ENCODE peak calls at places on chromosomes 7 and 10, in eight cellular contexts. One of them, this sample, is unnamed.

GRCh38 chr7:86339051-86339450 is 304.7 kb upstream of the GRM3 start:
- DNase-seq in AG10803: no peak
- DNase-seq in lower lobe of right lung: no peak
- DNase-seq in keratinocyte: no peak
- DNase-seq in bronchial epithelial cell: no peak
- DNase-seq in choroid plexus epithelial cell: no peak
- DNase-seq in mucosa of descending colon: no peak
- DNase-seq in neural progenitor cell: peak
- DNase-seq in this sample: no peak

GRCh38 chr10:14838582-14839304 is 637 bp downstream of the HSPA14 start:
- DNase-seq in AG10803: peak
- DNase-seq in keratinocyte: no peak
- DNase-seq in choroid plexus epithelial cell: peak
- DNase-seq in neural progenitor cell: peak
- DNase-seq in lower lobe of right lung: no peak
- DNase-seq in mucosa of descending colon: peak
- DNase-seq in bronchial epithelial cell: peak
- DNase-seq in this sample: peak

GRCh38 chr7:43303740-43304241 is 191.3 kb downstream of the HECW1 start:
- DNase-seq in keratinocyte: no peak
- DNase-seq in lower lobe of right lung: no peak
- DNase-seq in neural progenitor cell: no peak
- DNase-seq in choroid plexus epithelial cell: peak
- DNase-seq in mucosa of descending colon: no peak
- DNase-seq in AG10803: no peak
- DNase-seq in bronchial epithelial cell: peak
- DNase-seq in this sample: peak

GRCh38 chr10:127117125-127117524 is 79.3 kb downstream of the INSYN2A start:
- DNase-seq in mucosa of descending colon: no peak
- DNase-seq in neural progenitor cell: peak
- DNase-seq in keratinocyte: peak
- DNase-seq in lower lobe of right lung: no peak
- DNase-seq in AG10803: peak
- DNase-seq in bronchial epithelial cell: peak
- DNase-seq in choroid plexus epithelial cell: peak
- DNase-seq in this sample: peak

GRCh38 chr7:49127359-49127848 is 203.1 kb downstream of the CDC14C start:
- DNase-seq in AG10803: no peak
- DNase-seq in choroid plexus epithelial cell: no peak
- DNase-seq in keratinocyte: no peak
- DNase-seq in bronchial epithelial cell: no peak
- DNase-seq in lower lobe of right lung: no peak
- DNase-seq in neural progenitor cell: no peak
- DNase-seq in mucosa of descending colon: no peak
- DNase-seq in this sample: peak

GRCh38 chr7:105591522-105591921 is 10.2 kb upstream of the EFCAB10 start:
- DNase-seq in neural progenitor cell: no peak
- DNase-seq in choroid plexus epithelial cell: no peak
- DNase-seq in AG10803: no peak
- DNase-seq in lower lobe of right lung: no peak
- DNase-seq in bronchial epithelial cell: no peak
- DNase-seq in keratinocyte: no peak
- DNase-seq in mucosa of descending colon: no peak
- DNase-seq in this sample: no peak

GRCh38 chr10:91287912-91288311 is 67.4 kb downstream of the PCGF5 start:
- DNase-seq in keratinocyte: no peak
- DNase-seq in mucosa of descending colon: no peak
- DNase-seq in bronchial epithelial cell: no peak
- DNase-seq in lower lobe of right lung: no peak
- DNase-seq in neural progenitor cell: no peak
- DNase-seq in choroid plexus epithelial cell: no peak
- DNase-seq in AG10803: no peak
- DNase-seq in this sample: no peak

GRCh38 chr7:33986951-33987948 is 81.9 kb downstream of the BMPER start:
- DNase-seq in choroid plexus epithelial cell: peak
- DNase-seq in neural progenitor cell: no peak
- DNase-seq in bronchial epithelial cell: peak
- DNase-seq in keratinocyte: peak
- DNase-seq in mucosa of descending colon: no peak
- DNase-seq in lower lobe of right lung: no peak
- DNase-seq in AG10803: peak
- DNase-seq in this sample: peak

GRCh38 chr10:68137174-68137573 is 27.9 kb downstream of the MYPN start:
- DNase-seq in choroid plexus epithelial cell: peak
- DNase-seq in lower lobe of right lung: no peak
- DNase-seq in mucosa of descending colon: no peak
- DNase-seq in AG10803: peak
- DNase-seq in bronchial epithelial cell: no peak
- DNase-seq in neural progenitor cell: no peak
- DNase-seq in keratinocyte: no peak
- DNase-seq in this sample: peak

GRCh38 chr10:99913831-99914235 is 95.9 kb downstream of the DNMBP start:
- DNase-seq in keratinocyte: no peak
- DNase-seq in mucosa of descending colon: peak
- DNase-seq in AG10803: no peak
- DNase-seq in choroid plexus epithelial cell: no peak
- DNase-seq in bronchial epithelial cell: no peak
- DNase-seq in lower lobe of right lung: no peak
- DNase-seq in neural progenitor cell: peak
- DNase-seq in this sample: no peak

GRCh38 chr7:43211276-43211675 is 98.8 kb downstream of the HECW1 start:
- DNase-seq in bronchial epithelial cell: peak
- DNase-seq in keratinocyte: no peak
- DNase-seq in lower lobe of right lung: no peak
- DNase-seq in mucosa of descending colon: no peak
- DNase-seq in choroid plexus epithelial cell: no peak
- DNase-seq in neural progenitor cell: peak
- DNase-seq in AG10803: no peak
- DNase-seq in this sample: no peak

GRCh38 chr7:45663167-45663921 is 89.2 kb downstream of the ADCY1 start:
- DNase-seq in keratinocyte: no peak
- DNase-seq in choroid plexus epithelial cell: peak
- DNase-seq in AG10803: peak
- DNase-seq in lower lobe of right lung: no peak
- DNase-seq in mucosa of descending colon: no peak
- DNase-seq in bronchial epithelial cell: no peak
- DNase-seq in neural progenitor cell: peak
- DNase-seq in this sample: peak

GRCh38 chr7:80918909-80919721 is at the start of gene SEMA3C:
- DNase-seq in keratinocyte: peak
- DNase-seq in neural progenitor cell: peak
- DNase-seq in AG10803: peak
- DNase-seq in lower lobe of right lung: peak
- DNase-seq in choroid plexus epithelial cell: peak
- DNase-seq in bronchial epithelial cell: peak
- DNase-seq in mucosa of descending colon: peak
- DNase-seq in this sample: peak

GRCh38 chr7:8290645-8291308 is 28.8 kb upstream of the ICA1 start:
- DNase-seq in lower lobe of right lung: no peak
- DNase-seq in mucosa of descending colon: no peak
- DNase-seq in AG10803: no peak
- DNase-seq in bronchial epithelial cell: peak
- DNase-seq in neural progenitor cell: no peak
- DNase-seq in choroid plexus epithelial cell: no peak
- DNase-seq in keratinocyte: no peak
- DNase-seq in this sample: no peak

GRCh38 chr10:69496352-69497234 is 45.3 kb downstream of the TSPAN15 start:
- DNase-seq in choroid plexus epithelial cell: no peak
- DNase-seq in AG10803: no peak
- DNase-seq in lower lobe of right lung: peak
- DNase-seq in keratinocyte: no peak
- DNase-seq in mucosa of descending colon: no peak
- DNase-seq in neural progenitor cell: no peak
- DNase-seq in bronchial epithelial cell: no peak
- DNase-seq in this sample: no peak

GRCh38 chr7:72453436-72453835 is 41.3 kb upstream of the CALN1 start:
- DNase-seq in bronchial epithelial cell: no peak
- DNase-seq in neural progenitor cell: no peak
- DNase-seq in choroid plexus epithelial cell: no peak
- DNase-seq in mucosa of descending colon: no peak
- DNase-seq in keratinocyte: no peak
- DNase-seq in lower lobe of right lung: no peak
- DNase-seq in AG10803: no peak
- DNase-seq in this sample: no peak

GRCh38 chr7:26101471-26102151 is 50.4 kb upstream of the NFE2L3 start:
- DNase-seq in bronchial epithelial cell: no peak
- DNase-seq in keratinocyte: no peak
- DNase-seq in choroid plexus epithelial cell: no peak
- DNase-seq in lower lobe of right lung: no peak
- DNase-seq in AG10803: no peak
- DNase-seq in neural progenitor cell: peak
- DNase-seq in mucosa of descending colon: peak
- DNase-seq in this sample: no peak
- H3K4me3 ChIP-seq in bronchial epithelial cell: no peak
- H3K4me3 ChIP-seq in keratinocyte: no peak
- H3K4me3 ChIP-seq in choroid plexus epithelial cell: peak
- H3K4me3 ChIP-seq in lower lobe of right lung: no peak
- H3K4me3 ChIP-seq in AG10803: no peak
- H3K4me3 ChIP-seq in neural progenitor cell: peak
- H3K4me3 ChIP-seq in mucosa of descending colon: no peak
- H3K4me3 ChIP-seq in this sample: no peak

DNA sequence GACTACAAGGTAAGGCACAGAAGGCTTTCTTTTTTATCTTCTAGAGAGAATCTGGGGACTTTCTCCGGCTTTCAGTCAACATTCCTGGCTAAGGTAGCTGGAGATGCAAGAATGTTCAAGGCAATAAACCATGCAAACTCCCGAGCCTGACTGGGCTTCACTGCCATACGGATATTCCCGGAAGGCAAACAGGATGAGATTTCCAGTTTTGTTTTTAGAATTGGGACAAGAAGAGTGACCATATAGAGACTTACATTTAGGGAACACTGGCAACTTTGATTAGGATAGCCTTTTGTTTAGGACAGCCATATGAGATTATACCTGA is 269 bp downstream of the CALD1 start:
- DNase-seq in mucosa of descending colon: no peak
- DNase-seq in choroid plexus epithelial cell: no peak
- DNase-seq in AG10803: no peak
- DNase-seq in lower lobe of right lung: no peak
- DNase-seq in neural progenitor cell: no peak
- DNase-seq in keratinocyte: no peak
- DNase-seq in bronchial epithelial cell: no peak
- DNase-seq in this sample: no peak
- H3K4me3 ChIP-seq in mucosa of descending colon: no peak
- H3K4me3 ChIP-seq in choroid plexus epithelial cell: peak
- H3K4me3 ChIP-seq in AG10803: peak
- H3K4me3 ChIP-seq in lower lobe of right lung: peak
- H3K4me3 ChIP-seq in neural progenitor cell: peak
- H3K4me3 ChIP-seq in keratinocyte: peak
- H3K4me3 ChIP-seq in bronchial epithelial cell: peak
- H3K4me3 ChIP-seq in this sample: peak

DNA sequence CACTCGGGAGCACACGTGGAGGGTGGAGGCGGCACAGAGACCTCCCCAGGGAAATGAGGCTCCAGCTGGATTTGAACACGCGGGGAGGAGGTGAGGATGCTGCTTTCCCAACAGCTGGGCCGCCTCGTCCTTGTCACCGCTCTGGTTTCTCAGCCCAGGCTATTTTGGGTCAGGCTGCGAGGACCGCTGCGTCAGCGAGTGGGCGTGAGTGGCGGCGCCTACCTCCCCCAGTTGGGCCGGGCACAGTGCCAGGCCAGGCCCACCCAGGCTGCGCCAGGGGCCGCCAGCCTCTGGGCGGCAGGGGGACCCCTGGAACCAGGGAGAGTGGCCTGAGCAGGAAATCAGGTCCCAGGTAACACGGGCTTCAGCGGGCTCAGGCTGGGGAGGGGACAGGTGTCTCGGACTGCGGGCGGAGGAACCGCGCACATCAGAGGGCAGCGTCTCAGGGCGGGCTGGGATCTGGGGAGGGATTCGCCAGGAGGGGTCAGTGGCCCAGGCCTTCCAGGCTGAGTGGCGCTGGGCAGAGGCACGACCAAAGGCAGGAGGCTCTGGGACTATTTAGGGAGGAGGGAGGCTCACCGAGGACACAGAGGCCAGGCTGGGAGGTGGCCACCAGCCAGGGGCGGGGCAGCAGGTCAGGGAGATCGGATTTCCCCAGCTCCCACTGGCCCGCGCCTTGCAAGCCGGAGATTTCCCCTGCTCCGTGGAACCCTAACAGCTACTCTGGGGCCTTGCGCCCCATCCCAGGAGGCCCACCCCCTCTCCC is 125.2 kb upstream of the RET start:
- DNase-seq in choroid plexus epithelial cell: no peak
- DNase-seq in neural progenitor cell: peak
- DNase-seq in bronchial epithelial cell: no peak
- DNase-seq in keratinocyte: no peak
- DNase-seq in AG10803: no peak
- DNase-seq in lower lobe of right lung: peak
- DNase-seq in mucosa of descending colon: peak
- DNase-seq in this sample: no peak
- H3K4me3 ChIP-seq in choroid plexus epithelial cell: no peak
- H3K4me3 ChIP-seq in neural progenitor cell: peak
- H3K4me3 ChIP-seq in bronchial epithelial cell: no peak
- H3K4me3 ChIP-seq in keratinocyte: no peak
- H3K4me3 ChIP-seq in AG10803: no peak
- H3K4me3 ChIP-seq in lower lobe of right lung: peak
- H3K4me3 ChIP-seq in mucosa of descending colon: no peak
- H3K4me3 ChIP-seq in this sample: no peak

GRCh38 chr10:62047960-62048383 is 146.5 kb downstream of the ARID5B start:
- DNase-seq in mucosa of descending colon: no peak
- DNase-seq in AG10803: no peak
- DNase-seq in lower lobe of right lung: no peak
- DNase-seq in keratinocyte: no peak
- DNase-seq in bronchial epithelial cell: peak
- DNase-seq in neural progenitor cell: no peak
- DNase-seq in choroid plexus epithelial cell: peak
- DNase-seq in this sample: peak

GRCh38 chr10:62049815-62050626 is 148.5 kb downstream of the ARID5B start:
- DNase-seq in neural progenitor cell: no peak
- DNase-seq in AG10803: no peak
- DNase-seq in bronchial epithelial cell: peak
- DNase-seq in lower lobe of right lung: no peak
- DNase-seq in choroid plexus epithelial cell: peak
- DNase-seq in keratinocyte: no peak
- DNase-seq in mucosa of descending colon: no peak
- DNase-seq in this sample: no peak

GRCh38 chr10:62048919-62049636 is 147.6 kb downstream of the ARID5B start:
- DNase-seq in bronchial epithelial cell: peak
- DNase-seq in mucosa of descending colon: peak
- DNase-seq in keratinocyte: no peak
- DNase-seq in choroid plexus epithelial cell: peak
- DNase-seq in neural progenitor cell: peak
- DNase-seq in AG10803: peak
- DNase-seq in lower lobe of right lung: peak
- DNase-seq in this sample: peak

GRCh38 chr10:62047240-62047897 is 145.9 kb downstream of the ARID5B start:
- DNase-seq in bronchial epithelial cell: no peak
- DNase-seq in mucosa of descending colon: no peak
- DNase-seq in AG10803: no peak
- DNase-seq in neural progenitor cell: no peak
- DNase-seq in lower lobe of right lung: no peak
- DNase-seq in choroid plexus epithelial cell: no peak
- DNase-seq in keratinocyte: no peak
- DNase-seq in this sample: peak

DNA sequence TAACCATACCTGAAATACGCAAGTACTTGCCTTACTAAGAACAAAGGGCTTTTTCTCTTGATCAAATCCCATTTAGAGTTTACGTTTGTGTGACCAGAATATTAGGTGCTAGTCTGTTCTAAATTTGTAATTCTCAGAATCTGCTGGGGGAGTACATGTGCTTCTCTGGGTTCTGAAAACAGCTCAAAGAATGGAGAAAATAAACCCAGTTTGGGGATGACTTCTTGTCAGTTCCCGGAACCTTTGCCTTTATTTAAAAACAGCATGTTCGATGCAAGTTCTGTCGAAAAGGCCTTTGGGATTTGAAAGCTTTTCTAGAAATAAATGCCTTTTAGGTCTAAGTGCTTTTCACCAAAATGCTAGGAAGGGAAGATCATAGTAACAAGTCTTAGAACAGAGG is 147.0 kb downstream of the ARID5B start:
- DNase-seq in mucosa of descending colon: no peak
- DNase-seq in AG10803: no peak
- DNase-seq in keratinocyte: no peak
- DNase-seq in lower lobe of right lung: no peak
- DNase-seq in choroid plexus epithelial cell: no peak
- DNase-seq in neural progenitor cell: no peak
- DNase-seq in bronchial epithelial cell: no peak
- DNase-seq in this sample: no peak
- H3K4me3 ChIP-seq in mucosa of descending colon: no peak
- H3K4me3 ChIP-seq in AG10803: peak
- H3K4me3 ChIP-seq in keratinocyte: peak
- H3K4me3 ChIP-seq in lower lobe of right lung: peak
- H3K4me3 ChIP-seq in choroid plexus epithelial cell: no peak
- H3K4me3 ChIP-seq in neural progenitor cell: no peak
- H3K4me3 ChIP-seq in bronchial epithelial cell: no peak
- H3K4me3 ChIP-seq in this sample: peak

This sample was measured in fibroblast of villous mesenchyme.